ENCODE peak calls at places on chromosomes 6 and 20, in six cellular contexts. V is H1, R is IMR-90, O is mesendoderm, G is neuronal stem cell, W is mesenchymal stem cell. I is an unnamed sample.

GRCh38 chr20:57501461-57502330 is 23.2 kb downstream of the CTCFL start:
- DNase-seq in V (no peak), R (no peak), O (peak), G (no peak), W (no peak), I (peak)

GRCh38 chr6:26152226-26153101 is 65.2 kb downstream of the HFE start:
- DNase-seq in V (no peak), R (no peak), O (no peak), G (no peak), W (no peak), I (no peak)

GRCh38 chr6:137282253-137282652 is 63.1 kb upstream of the IFNGR1 start:
- DNase-seq in V (no peak), R (no peak), O (no peak), G (no peak), W (no peak), I (no peak)

GRCh38 chr6:7145269-7146078 is 37.7 kb downstream of the RREB1 start:
- DNase-seq in V (no peak), R (no peak), O (peak), G (no peak), W (no peak), I (no peak)

GRCh38 chr6:142566628-142567396 is 265.0 kb downstream of the ADGRG6 start:
- DNase-seq in V (peak), R (peak), O (peak), G (peak), W (peak), I (peak)

GRCh38 chr6:10481101-10481500 is 40.0 kb upstream of the GCNT2 start:
- DNase-seq in V (no peak), R (no peak), O (peak), G (no peak), W (no peak), I (no peak)

GRCh38 chr6:14475306-14475705 is 357.7 kb downstream of the CD83 start:
- DNase-seq in V (no peak), R (no peak), O (no peak), G (no peak), W (no peak), I (no peak)

GRCh38 chr6:31559958-31560696 is 12.0 kb upstream of the LTA start:
- DNase-seq in V (no peak), R (peak), O (peak), G (no peak), W (peak), I (no peak)

GRCh38 chr6:33885121-33886057 is 81.6 kb upstream of the MLN start:
- DNase-seq in V (no peak), R (peak), O (no peak), G (no peak), W (peak), I (no peak)

GRCh38 chr20:24762371-24762770 is 186.7 kb upstream of the CST7 start:
- DNase-seq in V (no peak), R (no peak), O (no peak), G (no peak), W (no peak), I (peak)

GRCh38 chr20:34538671-34539123 is 19.8 kb upstream of the MAP1LC3A start:
- DNase-seq in V (no peak), R (peak), O (peak), G (no peak), W (peak), I (peak)

GRCh38 chr6:140909620-140910019 is 1223.1 kb upstream of the GJE1 start:
- DNase-seq in V (no peak), R (peak), O (no peak), G (no peak), W (no peak), I (no peak)

GRCh38 chr6:27290065-27290849 is 21.8 kb downstream of the POM121L2 start:
- DNase-seq in V (no peak), R (peak), O (peak), G (no peak), W (no peak), I (peak)

GRCh38 chr20:10110151-10110550 is 75.4 kb downstream of the ANKEF1 start:
- DNase-seq in V (no peak), R (peak), O (no peak), G (no peak), W (no peak), I (no peak)

GRCh38 chr20:51562334-51563140 is 20.0 kb upstream of the NFATC2 start:
- DNase-seq in V (no peak), R (peak), O (peak), G (peak), W (peak), I (peak)

GRCh38 chr20:59145926-59146800 is 17.5 kb upstream of the ZNF831 start:
- DNase-seq in V (no peak), R (no peak), O (no peak), G (no peak), W (no peak), I (no peak)

GRCh38 chr6:90222724-90223198 is 73.9 kb downstream of the BACH2 start:
- DNase-seq in V (no peak), R (peak), O (peak), G (no peak), W (peak), I (no peak)

GRCh38 chr6:161400650-161401049 is 126.8 kb upstream of the AGPAT4 start:
- DNase-seq in V (no peak), R (no peak), O (no peak), G (no peak), W (no peak), I (no peak)

GRCh38 chr20:1588166-1588868 is 30.8 kb upstream of the SIRPD start:
- DNase-seq in V (no peak), R (no peak), O (no peak), G (no peak), W (no peak), I (no peak)

GRCh38 chr6:168468046-168468445 is 27.1 kb downstream of the SMOC2 start:
- DNase-seq in V (no peak), R (no peak), O (no peak), G (no peak), W (no peak), I (no peak)
- H2BK15ac ChIP-seq in V (no peak), R (no peak), O (no peak), G (no peak), W (no peak), I (no peak)

DNA sequence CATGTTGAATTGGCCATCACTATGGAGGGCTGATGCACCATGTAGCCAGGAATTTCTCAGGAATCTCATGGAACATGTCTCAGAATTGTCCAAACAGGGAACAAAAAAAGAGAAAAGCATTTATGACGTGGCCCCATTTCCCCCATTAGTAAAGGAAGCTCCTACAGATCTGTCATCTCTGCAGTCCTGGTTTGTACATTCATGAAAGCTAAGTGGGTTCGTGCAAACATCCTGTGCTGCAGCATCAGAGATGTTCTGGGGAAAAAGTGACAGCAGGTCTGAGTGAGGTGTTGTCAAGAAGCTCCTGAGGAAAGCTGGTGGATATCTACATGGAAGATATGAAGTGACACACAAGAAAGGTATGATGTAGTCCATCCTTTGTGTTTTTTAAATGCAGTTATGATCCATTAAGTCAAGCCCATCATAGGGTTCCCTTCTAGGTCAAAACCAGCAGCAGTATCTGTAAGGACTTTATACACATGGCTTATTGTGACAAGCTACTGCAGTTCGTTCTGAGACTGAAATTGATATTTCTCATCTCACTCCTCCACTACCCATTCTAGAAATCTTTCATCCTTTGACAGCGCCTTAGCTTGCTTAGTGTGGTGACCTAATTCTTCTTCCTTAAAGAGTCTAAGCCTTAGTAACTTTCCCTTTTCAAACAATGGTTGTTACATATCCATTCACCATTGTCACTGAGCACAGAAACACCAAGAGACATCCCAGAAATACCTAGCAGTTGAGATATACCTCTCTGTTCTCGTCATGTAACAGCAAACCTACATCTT is 200.0 kb upstream of the TCF21 start:
- DNase-seq in V (no peak), R (no peak), O (no peak), G (no peak), W (no peak), I (no peak)
- H2BK15ac ChIP-seq in V (no peak), R (no peak), O (no peak), G (no peak), W (no peak), I (no peak)

GRCh38 chr6:43219119-43219518 is 10.2 kb downstream of the DNPH1 start:
- DNase-seq in V (no peak), R (no peak), O (no peak), G (no peak), W (no peak), I (no peak)
- H2BK15ac ChIP-seq in V (no peak), R (no peak), O (no peak), G (no peak), W (no peak), I (no peak)

GRCh38 chr20:60362531-60362930 is 404.3 kb downstream of the CDH26 start:
- DNase-seq in V (no peak), R (no peak), O (no peak), G (no peak), W (no peak), I (no peak)
- H2BK15ac ChIP-seq in V (no peak), R (no peak), O (no peak), G (no peak), W (no peak), I (no peak)